ENCODE peak calls at places on chromosomes 12 and 14, in four cellular contexts. One of them, this sample, is unnamed.

GRCh38 chr12:123941485-123942276 is 30.9 kb downstream of the CCDC92 start:
- DNase-seq in PC-3: no peak
- DNase-seq in uterus: no peak
- DNase-seq in neural crest cell: no peak
- DNase-seq in this sample: no peak

GRCh38 chr14:68970096-68970612 is 8.9 kb downstream of the ACTN1 start:
- DNase-seq in PC-3: no peak
- DNase-seq in uterus: peak
- DNase-seq in neural crest cell: no peak
- DNase-seq in this sample: no peak

GRCh38 chr14:34993444-34993843 is 10.7 kb downstream of the SRP54 start:
- DNase-seq in PC-3: no peak
- DNase-seq in uterus: no peak
- DNase-seq in neural crest cell: no peak
- DNase-seq in this sample: no peak

GRCh38 chr14:105487449-105487985 is 831 bp downstream of the CRIP1 start:
- DNase-seq in PC-3: no peak
- DNase-seq in uterus: no peak
- DNase-seq in neural crest cell: no peak
- DNase-seq in this sample: no peak

GRCh38 chr12:12534975-12535374 is 27.7 kb downstream of the DUSP16 start:
- DNase-seq in PC-3: no peak
- DNase-seq in uterus: no peak
- DNase-seq in neural crest cell: no peak
- DNase-seq in this sample: no peak

GRCh38 chr12:111446631-111447570 is 41.2 kb downstream of the SH2B3 start:
- DNase-seq in PC-3: no peak
- DNase-seq in uterus: peak
- DNase-seq in neural crest cell: no peak
- DNase-seq in this sample: no peak

GRCh38 chr12:67728296-67728666 is 79.7 kb downstream of the DYRK2 start:
- DNase-seq in PC-3: no peak
- DNase-seq in uterus: no peak
- DNase-seq in neural crest cell: no peak
- DNase-seq in this sample: no peak

GRCh38 chr14:20539906-20540305 is 20.9 kb downstream of the RNASE9 start:
- DNase-seq in PC-3: no peak
- DNase-seq in uterus: no peak
- DNase-seq in neural crest cell: no peak
- DNase-seq in this sample: no peak

GRCh38 chr12:22625671-22626251 is 790 bp downstream of the ETNK1 start:
- DNase-seq in PC-3: peak
- DNase-seq in uterus: peak
- DNase-seq in neural crest cell: peak
- DNase-seq in this sample: no peak

GRCh38 chr12:121576851-121577391 is 3.9 kb downstream of the KDM2B start:
- DNase-seq in PC-3: peak
- DNase-seq in uterus: peak
- DNase-seq in neural crest cell: peak
- DNase-seq in this sample: no peak

GRCh38 chr12:75724913-75725312 is 213.5 kb upstream of the KRR1 start:
- DNase-seq in PC-3: peak
- DNase-seq in uterus: peak
- DNase-seq in neural crest cell: no peak
- DNase-seq in this sample: no peak

GRCh38 chr12:111312708-111313107 is 56.2 kb downstream of the PHETA1 start:
- DNase-seq in PC-3: peak
- DNase-seq in uterus: no peak
- DNase-seq in neural crest cell: no peak
- DNase-seq in this sample: no peak

GRCh38 chr14:37369446-37369845 is 171.7 kb downstream of the MIPOL1 start:
- DNase-seq in PC-3: no peak
- DNase-seq in uterus: no peak
- DNase-seq in neural crest cell: no peak
- DNase-seq in this sample: no peak

GRCh38 chr12:98532687-98533304 is 17.4 kb downstream of the TMPO start:
- DNase-seq in PC-3: peak
- DNase-seq in uterus: no peak
- DNase-seq in neural crest cell: no peak
- DNase-seq in this sample: no peak

GRCh38 chr14:99568567-99569560 is 35.1 kb downstream of the CCDC85C start:
- DNase-seq in PC-3: peak
- DNase-seq in uterus: peak
- DNase-seq in neural crest cell: no peak
- DNase-seq in this sample: no peak

GRCh38 chr14:24307575-24308341 is at the start of gene CIDEB:
- DNase-seq in PC-3: peak
- DNase-seq in uterus: no peak
- DNase-seq in neural crest cell: peak
- DNase-seq in this sample: no peak

GRCh38 chr12:101772019-101772774 is 32.9 kb upstream of the SYCP3 start:
- DNase-seq in PC-3: no peak
- DNase-seq in uterus: no peak
- DNase-seq in neural crest cell: no peak
- DNase-seq in this sample: no peak

GRCh38 chr14:102500724-102501123 is 8.9 kb downstream of the ANKRD9 start:
- DNase-seq in PC-3: no peak
- DNase-seq in uterus: no peak
- DNase-seq in neural crest cell: no peak
- DNase-seq in this sample: no peak

GRCh38 chr14:102500190-102500661 is 9.3 kb downstream of the ANKRD9 start:
- DNase-seq in PC-3: no peak
- DNase-seq in uterus: peak
- DNase-seq in neural crest cell: no peak
- DNase-seq in this sample: no peak

GRCh38 chr14:102503576-102504224 is 5.9 kb downstream of the ANKRD9 start:
- DNase-seq in PC-3: peak
- DNase-seq in uterus: no peak
- DNase-seq in neural crest cell: no peak
- DNase-seq in this sample: no peak

GRCh38 chr14:102502571-102502970 is 7.0 kb downstream of the ANKRD9 start:
- DNase-seq in PC-3: no peak
- DNase-seq in uterus: no peak
- DNase-seq in neural crest cell: no peak
- DNase-seq in this sample: no peak

DNA sequence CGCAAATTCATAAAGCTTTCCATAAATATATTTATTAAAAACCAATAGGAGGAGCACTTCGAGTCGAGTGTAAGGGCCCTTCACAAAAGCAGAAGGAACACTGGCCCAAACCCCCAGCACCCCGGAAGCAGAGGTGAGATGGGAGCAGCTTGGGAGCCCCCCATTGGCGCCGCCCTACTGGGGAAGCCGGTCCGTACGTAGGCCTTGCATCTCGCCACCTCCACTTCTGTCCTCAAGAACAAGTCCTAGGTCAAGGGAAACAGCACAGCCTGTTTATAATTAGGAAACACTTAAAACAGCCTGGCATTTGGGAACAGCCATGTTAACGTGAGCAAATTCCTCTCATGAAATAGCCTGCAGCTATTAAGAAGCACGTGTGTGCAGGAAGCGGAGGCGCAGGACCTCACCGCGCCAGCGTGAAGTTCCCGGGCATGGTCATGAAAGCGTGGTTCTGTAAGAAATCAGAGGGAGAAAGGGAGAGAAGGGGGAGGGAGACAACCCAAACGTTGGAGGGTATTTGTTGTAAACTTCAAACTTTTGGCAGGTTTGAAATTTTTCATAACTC is 7.7 kb downstream of the ANKRD9 start:
- DNase-seq in PC-3: no peak
- DNase-seq in uterus: no peak
- DNase-seq in neural crest cell: no peak
- DNase-seq in this sample: no peak
- TF ChIP-seq CTCF in PC-3: peak
- TF ChIP-seq CTCF in uterus: no peak
- TF ChIP-seq CTCF in neural crest cell: peak
- TF ChIP-seq CTCF in this sample: no peak

GRCh38 chr12:108689314-108690190 is 41.8 kb downstream of the CORO1C start:
- DNase-seq in PC-3: no peak
- DNase-seq in uterus: no peak
- DNase-seq in neural crest cell: peak
- DNase-seq in this sample: no peak
- TF ChIP-seq CTCF in PC-3: no peak
- TF ChIP-seq CTCF in uterus: peak
- TF ChIP-seq CTCF in neural crest cell: no peak
- TF ChIP-seq CTCF in this sample: no peak

DNA sequence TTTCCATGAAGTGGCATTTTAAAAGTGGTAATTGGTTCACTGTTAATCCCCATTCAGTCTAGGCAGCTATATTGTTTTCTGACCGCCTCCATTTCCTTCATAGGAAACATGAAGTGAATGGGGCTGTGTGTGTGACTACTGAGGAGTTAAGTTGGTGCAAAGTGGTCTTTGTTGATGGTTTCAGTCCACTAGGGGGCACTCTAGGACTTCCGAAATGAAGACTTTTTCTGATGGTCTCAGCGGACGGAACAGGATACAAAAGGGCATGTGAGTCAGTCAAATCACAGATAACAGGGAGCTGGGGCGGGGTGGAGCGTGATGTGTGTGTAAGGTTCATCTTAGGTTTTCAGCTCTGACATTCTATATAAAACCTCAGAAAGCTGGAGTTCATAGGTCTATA is 240.1 kb upstream of the OR4E1 start:
- DNase-seq in PC-3: peak
- DNase-seq in uterus: peak
- DNase-seq in neural crest cell: peak
- DNase-seq in this sample: no peak
- TF ChIP-seq CTCF in PC-3: peak
- TF ChIP-seq CTCF in uterus: no peak
- TF ChIP-seq CTCF in neural crest cell: peak
- TF ChIP-seq CTCF in this sample: peak

GRCh38 chr12:52559979-52560378 is 7.0 kb upstream of the KRT71 start:
- DNase-seq in PC-3: no peak
- DNase-seq in uterus: no peak
- DNase-seq in neural crest cell: no peak
- DNase-seq in this sample: no peak

GRCh38 chr12:52564582-52564981 is 9.1 kb downstream of the KRT74 start:
- DNase-seq in PC-3: no peak
- DNase-seq in uterus: no peak
- DNase-seq in neural crest cell: no peak
- DNase-seq in this sample: no peak

GRCh38 chr12:52566847-52567291 is 6.8 kb downstream of the KRT74 start:
- DNase-seq in PC-3: no peak
- DNase-seq in uterus: no peak
- DNase-seq in neural crest cell: no peak
- DNase-seq in this sample: no peak

GRCh38 chr12:52557481-52557880 is 4.5 kb upstream of the KRT71 start:
- DNase-seq in PC-3: no peak
- DNase-seq in uterus: no peak
- DNase-seq in neural crest cell: no peak
- DNase-seq in this sample: no peak

GRCh38 chr12:52561880-52562449 is 9.0 kb upstream of the KRT71 start:
- DNase-seq in PC-3: peak
- DNase-seq in uterus: no peak
- DNase-seq in neural crest cell: no peak
- DNase-seq in this sample: no peak
- TF ChIP-seq CTCF in PC-3: peak
- TF ChIP-seq CTCF in uterus: no peak
- TF ChIP-seq CTCF in neural crest cell: peak
- TF ChIP-seq CTCF in this sample: peak